ENCODE peak calls at places on chromosomes 6 and 20, in eight cellular contexts. F is PC-3, W is tibial nerve, O is mammary epithelial cell, K is Peyer's patch, L is ovary, M is osteoblast, G is IMR-90. T is an unnamed sample.

GRCh38 chr20:50005378-50006020 is 22.7 kb downstream of the SNAI1 start:
- DNase-seq in F (no peak), W (no peak), O (no peak), K (no peak), L (no peak), M (peak; percentile 30), G (no peak), T (peak; percentile 62)

GRCh38 chr6:151414641-151415260 is 23.4 kb upstream of the ZBTB2 start:
- DNase-seq in F (no peak), W (no peak), O (no peak), K (no peak), L (no peak), M (peak; percentile 73), G (no peak), T (no peak)

GRCh38 chr6:86871681-86872080 is 65.6 kb upstream of the HTR1E start:
- DNase-seq in F (no peak), W (no peak), O (no peak), K (no peak), L (no peak), M (no peak), G (no peak), T (no peak)

GRCh38 chr6:156398371-156398770 is 378.8 kb upstream of the ARID1B start:
- DNase-seq in F (no peak), W (no peak), O (no peak), K (no peak), L (no peak), M (no peak), G (no peak), T (no peak)

GRCh38 chr6:67679566-67680296 is 955.4 kb upstream of the ADGRB3 start:
- DNase-seq in F (peak; percentile 65), W (no peak), O (no peak), K (no peak), L (no peak), M (no peak), G (no peak), T (no peak)

GRCh38 chr6:16252696-16253299 is 14.4 kb downstream of the GMPR start:
- DNase-seq in F (no peak), W (no peak), O (no peak), K (no peak), L (no peak), M (no peak), G (no peak), T (no peak)

GRCh38 chr6:74605942-74606341 is 599.9 kb downstream of the COL12A1 start:
- DNase-seq in F (peak; percentile 3), W (no peak), O (no peak), K (no peak), L (no peak), M (no peak), G (no peak), T (no peak)

GRCh38 chr20:61322151-61322860 is 70.2 kb downstream of the CDH4 start:
- DNase-seq in F (no peak), W (no peak), O (no peak), K (no peak), L (no peak), M (no peak), G (no peak), T (no peak)

GRCh38 chr20:3727333-3728035 is 5.0 kb upstream of the HSPA12B start:
- DNase-seq in F (peak; percentile 42), W (no peak), O (peak; percentile 37), K (no peak), L (peak; percentile 57), M (peak; percentile 89), G (peak; percentile 15), T (no peak)

GRCh38 chr6:3202999-3203696 is 24.3 kb downstream of the TUBB2B start:
- DNase-seq in F (no peak), W (no peak), O (peak; percentile 38), K (no peak), L (no peak), M (no peak), G (peak; percentile 81), T (no peak)

GRCh38 chr6:162385980-162386379 is 341.6 kb downstream of the PRKN start:
- DNase-seq in F (no peak), W (no peak), O (no peak), K (no peak), L (no peak), M (no peak), G (no peak), T (no peak)

GRCh38 chr6:16092990-16093389 is 35.9 kb upstream of the MYLIP start:
- DNase-seq in F (no peak), W (no peak), O (no peak), K (no peak), L (no peak), M (no peak), G (no peak), T (no peak)

GRCh38 chr6:34213772-34214171 is 22.9 kb upstream of the HMGA1 start:
- DNase-seq in F (no peak), W (no peak), O (no peak), K (no peak), L (no peak), M (no peak), G (peak; percentile 81), T (no peak)

GRCh38 chr6:13012977-13013680 is 296.6 kb downstream of the PHACTR1 start:
- DNase-seq in F (no peak), W (no peak), O (no peak), K (no peak), L (peak; percentile 21), M (no peak), G (no peak), T (peak; percentile 52)

GRCh38 chr20:32111287-32111686 is 1.8 kb downstream of the TM9SF4 start:
- DNase-seq in F (no peak), W (no peak), O (no peak), K (no peak), L (no peak), M (no peak), G (no peak), T (no peak)

GRCh38 chr6:168938546-168938945 is 315.1 kb downstream of the THBS2 start:
- DNase-seq in F (no peak), W (no peak), O (no peak), K (no peak), L (no peak), M (no peak), G (no peak), T (no peak)

GRCh38 chr6:57207141-57207540 is 15.0 kb downstream of the RAB23 start:
- DNase-seq in F (no peak), W (no peak), O (peak; percentile 48), K (no peak), L (no peak), M (peak; percentile 76), G (peak; percentile 65), T (no peak)

GRCh38 chr6:138857792-138858191 is 61.9 kb downstream of the ECT2L start:
- DNase-seq in F (no peak), W (no peak), O (no peak), K (no peak), L (no peak), M (no peak), G (no peak), T (no peak)

GRCh38 chr6:108254436-108255410 is 6.1 kb downstream of the SNX3 start:
- DNase-seq in F (no peak), W (no peak), O (no peak), K (no peak), L (no peak), M (no peak), G (no peak), T (no peak)

GRCh38 chr6:132511159-132511835 is 1.6 kb downstream of the STX7 start:
- DNase-seq in F (no peak), W (no peak), O (no peak), K (peak; percentile 29), L (peak; percentile 12), M (peak; percentile 53), G (no peak), T (no peak)

GRCh38 chr6:132513821-132514545 is 1.1 kb upstream of the STX7 start:
- DNase-seq in F (no peak), W (no peak), O (no peak), K (no peak), L (no peak), M (no peak), G (no peak), T (no peak)

GRCh38 chr6:132512638-132513632 is at the start of gene STX7:
- DNase-seq in F (peak; percentile 84), W (peak; percentile 75), O (peak; percentile 87), K (peak; percentile 91), L (peak; percentile 88), M (peak; percentile 95), G (peak; percentile 81), T (peak; percentile 90)

GRCh38 chr6:132512342-132512637 is 626 bp downstream of the STX7 start:
- DNase-seq in F (no peak), W (no peak), O (no peak), K (no peak), L (no peak), M (no peak), G (no peak), T (no peak)

DNA sequence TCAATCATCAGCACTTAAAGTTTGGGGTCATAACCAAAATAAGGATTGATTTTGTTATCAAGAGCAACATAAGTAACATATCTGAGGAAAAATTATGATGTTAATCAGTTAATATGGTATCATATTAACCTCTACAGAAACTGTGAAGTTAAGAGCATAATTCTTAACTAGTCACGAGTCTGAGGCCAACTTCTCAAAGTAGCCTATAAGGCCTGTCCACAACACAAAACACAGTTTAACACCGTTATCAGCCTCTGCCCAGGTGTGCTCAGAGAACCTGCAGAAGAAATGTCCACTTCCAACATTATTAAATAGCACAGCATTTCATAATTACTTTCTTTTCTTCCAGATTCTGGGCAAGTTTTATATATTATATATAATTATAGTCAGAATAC is 1.1 kb downstream of the STX7 start:
- DNase-seq in F (no peak), W (no peak), O (no peak), K (no peak), L (no peak), M (no peak), G (no peak), T (no peak)
- H3K4me3 ChIP-seq in F (peak overlapping the region; percentile 68), W (peak overlapping the region; percentile 88), O (peak overlapping the region; percentile 90), K (peak overlapping the region; percentile 89), L (peak overlapping the region; percentile 72), M (peak overlapping the region; percentile 87), G (peak overlapping the region; percentile 37), T (peak overlapping the region; percentile 53)

DNA sequence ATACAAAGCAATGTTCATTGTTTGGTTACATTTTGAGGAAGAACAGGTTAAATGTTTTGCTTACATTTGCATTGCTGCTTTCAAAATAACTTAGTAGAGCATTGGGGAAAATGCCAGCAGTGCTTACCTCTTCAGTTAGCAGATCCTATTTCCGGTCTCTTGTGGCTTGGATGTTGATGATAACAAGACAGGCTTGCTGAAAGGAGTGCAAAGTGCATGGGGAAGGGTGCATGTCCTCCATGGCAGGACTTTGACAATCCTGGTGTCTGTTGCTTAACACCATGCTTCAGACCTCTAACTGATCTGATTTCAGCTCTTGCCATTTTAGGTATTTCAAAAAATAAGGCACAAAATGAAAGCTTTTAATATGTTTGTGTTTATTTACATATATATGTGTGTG is 21.1 kb downstream of the TPD52L1 start:
- DNase-seq in F (no peak), W (no peak), O (no peak), K (no peak), L (no peak), M (no peak), G (no peak), T (no peak)
- H3K27me3 ChIP-seq in F (no peaks in the 10 kb centered on the region), W (no peaks in the 10 kb centered on the region), O (no peaks in the 10 kb centered on the region), K (no peaks in the 10 kb centered on the region), L (no peaks in the 10 kb centered on the region), M (peaks cover 2% of the 10 kb centered on the region), G (no peaks in the 10 kb centered on the region), T (no peaks in the 10 kb centered on the region)

GRCh38 chr6:166508726-166509125 is 77.8 kb downstream of the RAMACL start:
- DNase-seq in F (no peak), W (no peak), O (no peak), K (no peak), L (no peak), M (peak; percentile 29), G (no peak), T (no peak)
- H3K36me3 ChIP-seq in F (no peaks in the 10 kb centered on the region), W (peaks cover 68% of the 10 kb centered on the region), O (no peaks in the 10 kb centered on the region), K (peaks cover 8% of the 10 kb centered on the region), L (no peaks in the 10 kb centered on the region), M (peaks cover 34% of the 10 kb centered on the region), G (peaks cover 59% of the 10 kb centered on the region), T (no peaks in the 10 kb centered on the region)

GRCh38 chr6:43032326-43032725 is 10.9 kb downstream of the RRP36 start:
- DNase-seq in F (no peak), W (no peak), O (no peak), K (no peak), L (no peak), M (no peak), G (no peak), T (no peak)
- H3K4me3 ChIP-seq in F (no peak overlapping the region), W (no peak overlapping the region), O (no peak overlapping the region), K (no peak overlapping the region), L (no peak overlapping the region), M (no peak overlapping the region), G (no peak overlapping the region), T (no peak overlapping the region)

T was measured in heart right ventricle.